ENCODE peak calls at places on chromosomes 4 and X, in nine cellular contexts. T is M059J; J is T follicular helper cell; Q is activated gamma-delta T cell treated with Interleukin-2 at 50 U/mL for 16 hours; M is choroid plexus epithelial cell; P is activated T-cell treated with anti-CD3 and anti-CD28 coated beads, Interleukin-2, amount 50 U/mL, for 1 hour; I is T-helper 2 cell; X is activated naive CD4-positive, alpha-beta T cell treated with Interleukin-2 at 50 U/mL for 16 hours; H is ELF-1. Z is an unnamed sample.
A peak's percentile ranks its signal among the peaks of the same experiment; 100 is the strongest.

GRCh38 chrX:56784666-56785065 is 55.6 kb downstream of the NBDY start:
- DNase-seq in T (no peak), J (no peak), Q (no peak), M (no peak), P (no peak), I (no peak), X (no peak), H (no peak), Z (peak; percentile 34)

GRCh38 chrX:69152398-69152797 is 12.9 kb downstream of the PJA1 start:
- DNase-seq in T (peak; percentile 92), J (no peak), Q (no peak), M (no peak), P (no peak), I (no peak), X (no peak), H (peak; percentile 69), Z (no peak)

GRCh38 chr4:145635630-145636029 is 16.4 kb downstream of the MMAA start:
- DNase-seq in T (no peak), J (no peak), Q (no peak), M (no peak), P (no peak), I (no peak), X (no peak), H (no peak), Z (no peak)

GRCh38 chrX:7059214-7059838 is 88.2 kb upstream of the STS start:
- DNase-seq in T (no peak), J (no peak), Q (no peak), M (no peak), P (no peak), I (no peak), X (no peak), H (no peak), Z (peak; percentile 44)

GRCh38 chr4:115969756-115970155 is 856.3 kb upstream of the NDST4 start:
- DNase-seq in T (no peak), J (no peak), Q (no peak), M (no peak), P (no peak), I (no peak), X (no peak), H (peak; percentile 26), Z (no peak)

GRCh38 chrX:74419861-74420193 is 1.5 kb upstream of the SLC16A2 start:
- DNase-seq in T (peak; percentile 56), J (no peak), Q (no peak), M (no peak), P (no peak), I (no peak), X (no peak), H (peak; percentile 72), Z (peak; percentile 47)

GRCh38 chr4:137768196-137768595 is 235.9 kb upstream of the PCDH18 start:
- DNase-seq in T (no peak), J (no peak), Q (no peak), M (peak; percentile 32), P (no peak), I (no peak), X (no peak), H (no peak), Z (no peak)

GRCh38 chr4:112266823-112267222 is 18.9 kb downstream of the TIFA start:
- DNase-seq in T (no peak), J (no peak), Q (no peak), M (peak; percentile 71), P (no peak), I (no peak), X (no peak), H (no peak), Z (no peak)

GRCh38 chr4:145623831-145624230 is 4.6 kb downstream of the MMAA start:
- DNase-seq in T (peak; percentile 49), J (no peak), Q (no peak), M (peak; percentile 16), P (no peak), I (no peak), X (no peak), H (no peak), Z (no peak)

GRCh38 chr4:1196421-1197183 is 24.2 kb upstream of the SPON2 start:
- DNase-seq in T (no peak), J (no peak), Q (no peak), M (no peak), P (no peak), I (no peak), X (no peak), H (no peak), Z (peak; percentile 14)

GRCh38 chrX:5823861-5824260 is 404.8 kb downstream of the NLGN4X start:
- DNase-seq in T (no peak), J (no peak), Q (no peak), M (no peak), P (no peak), I (no peak), X (no peak), H (peak; percentile 1), Z (no peak)

GRCh38 chr4:53321151-53321987 is 44.5 kb downstream of the SCFD2 start:
- DNase-seq in T (peak; percentile 87), J (no peak), Q (no peak), M (peak; percentile 85), P (no peak), I (no peak), X (no peak), H (no peak), Z (no peak)

GRCh38 chr4:187608001-187608421 is 387.6 kb upstream of the ZFP42 start:
- DNase-seq in T (peak; percentile 68), J (no peak), Q (no peak), M (peak; percentile 55), P (no peak), I (no peak), X (no peak), H (no peak), Z (no peak)

GRCh38 chrX:107054978-107055377 is 55.0 kb upstream of the MORC4 start:
- DNase-seq in T (no peak), J (no peak), Q (no peak), M (no peak), P (no peak), I (no peak), X (no peak), H (no peak), Z (no peak)

GRCh38 chr4:132827522-132827921 is 321.6 kb upstream of the PCDH10 start:
- DNase-seq in T (no peak), J (no peak), Q (no peak), M (no peak), P (no peak), I (no peak), X (no peak), H (no peak), Z (no peak)

GRCh38 chr4:35965300-35965699 is 279.0 kb downstream of the ARAP2 start:
- DNase-seq in T (no peak), J (no peak), Q (no peak), M (no peak), P (no peak), I (no peak), X (no peak), H (no peak), Z (no peak)

GRCh38 chrX:3679669-3680068 is 33.8 kb downstream of the PRKX start:
- DNase-seq in T (no peak), J (no peak), Q (no peak), M (no peak), P (no peak), I (no peak), X (no peak), H (no peak), Z (no peak)

GRCh38 chr4:56104188-56104587 is 155.4 kb downstream of the CEP135 start:
- DNase-seq in T (no peak), J (no peak), Q (no peak), M (no peak), P (no peak), I (no peak), X (no peak), H (no peak), Z (no peak)

GRCh38 chrX:41596586-41596985 is 92.2 kb upstream of the GPR34 start:
- DNase-seq in T (peak; percentile 40), J (no peak), Q (no peak), M (no peak), P (no peak), I (no peak), X (no peak), H (no peak), Z (no peak)

GRCh38 chr4:12580787-12581186 is 903.4 kb downstream of the RAB28 start:
- DNase-seq in T (no peak), J (no peak), Q (no peak), M (no peak), P (no peak), I (no peak), X (no peak), H (no peak), Z (no peak)

GRCh38 chr4:24655971-24656370 is 71.6 kb upstream of the DHX15 start:
- DNase-seq in T (no peak), J (no peak), Q (no peak), M (no peak), P (no peak), I (no peak), X (no peak), H (no peak), Z (no peak)

GRCh38 chr4:118727360-118727759 is 42.2 kb downstream of the METTL14 start:
- DNase-seq in T (no peak), J (no peak), Q (no peak), M (no peak), P (no peak), I (no peak), X (no peak), H (no peak), Z (no peak)

GRCh38 chr4:102438873-102439614 is 62.1 kb upstream of the NFKB1 start:
- DNase-seq in T (peak; percentile 84), J (no peak), Q (no peak), M (peak; percentile 98), P (no peak), I (no peak), X (no peak), H (no peak), Z (no peak)

GRCh38 chr4:139622856-139623255 is 42.8 kb upstream of the MGST2 start:
- DNase-seq in T (no peak), J (no peak), Q (no peak), M (no peak), P (no peak), I (no peak), X (no peak), H (no peak), Z (no peak)

GRCh38 chr4:89134775-89135319 is 23.5 kb downstream of the TIGD2 start:
- DNase-seq in T (peak; percentile 83), J (no peak), Q (no peak), M (peak; percentile 98), P (no peak), I (no peak), X (no peak), H (no peak), Z (no peak)

GRCh38 chr4:3300198-3300671 is 7.4 kb downstream of the RGS12 start:
- DNase-seq in T (no peak), J (no peak), Q (no peak), M (no peak), P (no peak), I (no peak), X (no peak), H (peak; percentile 45), Z (no peak)

GRCh38 chr4:54089875-54090274 is 10.1 kb upstream of the GSX2 start:
- DNase-seq in T (no peak), J (no peak), Q (no peak), M (no peak), P (no peak), I (no peak), X (no peak), H (no peak), Z (no peak)

GRCh38 chrX:147884958-147885357 is 26.8 kb upstream of the FMR1 start:
- DNase-seq in T (peak; percentile 3), J (no peak), Q (no peak), M (peak; percentile 5), P (no peak), I (no peak), X (no peak), H (no peak), Z (no peak)

GRCh38 chrX:153423652-153424051 is 12.4 kb downstream of the ZFP92 start:
- DNase-seq in T (no peak), J (no peak), Q (no peak), M (peak; percentile 20), P (no peak), I (no peak), X (no peak), H (no peak), Z (peak; percentile 38)

GRCh38 chr4:152700151-152700550 is 20.4 kb upstream of the TMEM154 start:
- DNase-seq in T (no peak), J (no peak), Q (no peak), M (no peak), P (no peak), I (no peak), X (no peak), H (peak; percentile 79), Z (no peak)